ENCODE peak calls at places on chromosomes 3 and 15, in four cellular contexts. One of them, this sample, is unnamed.

GRCh38 chr15:99508807-99509311 is 56.9 kb upstream of the MEF2A start:
- DNase-seq in foreskin keratinocyte: no peak
- DNase-seq in HTR-8/SVneo: no peak
- DNase-seq in psoas muscle: no peak
- DNase-seq in this sample: no peak

GRCh38 chr3:98545940-98546339 is 14.2 kb downstream of the GPR15 start:
- DNase-seq in foreskin keratinocyte: no peak
- DNase-seq in HTR-8/SVneo: no peak
- DNase-seq in psoas muscle: no peak
- DNase-seq in this sample: no peak

GRCh38 chr15:85520650-85521049 is 140.2 kb downstream of the AKAP13 start:
- DNase-seq in foreskin keratinocyte: no peak
- DNase-seq in HTR-8/SVneo: no peak
- DNase-seq in psoas muscle: no peak
- DNase-seq in this sample: no peak

GRCh38 chr3:52339612-52340011 is 23.5 kb downstream of the DNAH1 start:
- DNase-seq in psoas muscle: no peak
- DNase-seq in foreskin keratinocyte: peak
- DNase-seq in HTR-8/SVneo: peak
- DNase-seq in this sample: no peak

GRCh38 chr15:77546050-77546501 is 86.6 kb downstream of the LINGO1 start:
- DNase-seq in foreskin keratinocyte: peak
- DNase-seq in HTR-8/SVneo: peak
- DNase-seq in psoas muscle: no peak
- DNase-seq in this sample: no peak

GRCh38 chr15:36863551-36863950 is 236.8 kb downstream of the MEIS2 start:
- DNase-seq in HTR-8/SVneo: no peak
- DNase-seq in psoas muscle: no peak
- DNase-seq in foreskin keratinocyte: no peak
- DNase-seq in this sample: no peak

GRCh38 chr3:10602769-10603768 is 97.7 kb upstream of the ATP2B2 start:
- DNase-seq in psoas muscle: no peak
- DNase-seq in HTR-8/SVneo: no peak
- DNase-seq in foreskin keratinocyte: no peak
- DNase-seq in this sample: no peak

GRCh38 chr3:13397316-13397715 is 22.8 kb downstream of the NUP210 start:
- DNase-seq in foreskin keratinocyte: no peak
- DNase-seq in HTR-8/SVneo: no peak
- DNase-seq in psoas muscle: no peak
- DNase-seq in this sample: peak

GRCh38 chr3:186166036-186166435 is 57.1 kb upstream of the ETV5 start:
- DNase-seq in foreskin keratinocyte: no peak
- DNase-seq in psoas muscle: no peak
- DNase-seq in HTR-8/SVneo: no peak
- DNase-seq in this sample: no peak

GRCh38 chr3:50588759-50589433 is 19.6 kb downstream of the HEMK1 start:
- DNase-seq in psoas muscle: no peak
- DNase-seq in HTR-8/SVneo: no peak
- DNase-seq in foreskin keratinocyte: no peak
- DNase-seq in this sample: no peak

GRCh38 chr3:13853256-13853977 is 26.5 kb downstream of the WNT7A start:
- DNase-seq in psoas muscle: no peak
- DNase-seq in HTR-8/SVneo: no peak
- DNase-seq in foreskin keratinocyte: no peak
- DNase-seq in this sample: no peak

GRCh38 chr3:129942296-129942695 is 32.2 kb upstream of the TRH start:
- DNase-seq in psoas muscle: peak
- DNase-seq in HTR-8/SVneo: peak
- DNase-seq in foreskin keratinocyte: no peak
- DNase-seq in this sample: no peak

GRCh38 chr15:69200773-69201745 is 40.6 kb downstream of the GLCE start:
- DNase-seq in psoas muscle: no peak
- DNase-seq in foreskin keratinocyte: no peak
- DNase-seq in HTR-8/SVneo: no peak
- DNase-seq in this sample: no peak

GRCh38 chr3:54917172-54917571 is 10.7 kb downstream of the LRTM1 start:
- DNase-seq in psoas muscle: no peak
- DNase-seq in HTR-8/SVneo: no peak
- DNase-seq in foreskin keratinocyte: peak
- DNase-seq in this sample: no peak

GRCh38 chr3:195142519-195142918 is 128.4 kb downstream of the XXYLT1 start:
- DNase-seq in psoas muscle: no peak
- DNase-seq in HTR-8/SVneo: no peak
- DNase-seq in foreskin keratinocyte: no peak
- DNase-seq in this sample: no peak

GRCh38 chr3:184676927-184677326 is 34.9 kb downstream of the MAGEF1 start:
- DNase-seq in HTR-8/SVneo: no peak
- DNase-seq in foreskin keratinocyte: no peak
- DNase-seq in psoas muscle: no peak
- DNase-seq in this sample: no peak

GRCh38 chr3:98600412-98601095 is 7.1 kb upstream of the CPOX start:
- DNase-seq in foreskin keratinocyte: no peak
- DNase-seq in psoas muscle: no peak
- DNase-seq in HTR-8/SVneo: no peak
- DNase-seq in this sample: no peak

GRCh38 chr3:159804726-159805410 is 183.8 kb upstream of the IL12A start:
- DNase-seq in foreskin keratinocyte: peak
- DNase-seq in psoas muscle: peak
- DNase-seq in HTR-8/SVneo: peak
- DNase-seq in this sample: peak

GRCh38 chr15:36970522-36970921 is 129.8 kb downstream of the MEIS2 start:
- DNase-seq in foreskin keratinocyte: no peak
- DNase-seq in HTR-8/SVneo: no peak
- DNase-seq in psoas muscle: no peak
- DNase-seq in this sample: no peak

GRCh38 chr3:13277860-13278531 is 142.1 kb downstream of the NUP210 start:
- DNase-seq in foreskin keratinocyte: no peak
- DNase-seq in psoas muscle: no peak
- DNase-seq in HTR-8/SVneo: peak
- DNase-seq in this sample: peak

GRCh38 chr15:57559875-57560274 is 31.8 kb upstream of the MYZAP start:
- DNase-seq in psoas muscle: peak
- DNase-seq in foreskin keratinocyte: peak
- DNase-seq in HTR-8/SVneo: peak
- DNase-seq in this sample: no peak

GRCh38 chr3:115960799-115961198 is 337.5 kb downstream of the GAP43 start:
- DNase-seq in HTR-8/SVneo: no peak
- DNase-seq in foreskin keratinocyte: no peak
- DNase-seq in psoas muscle: no peak
- DNase-seq in this sample: no peak

GRCh38 chr3:115092220-115092791 is 54.8 kb downstream of the ZBTB20 start:
- DNase-seq in HTR-8/SVneo: peak
- DNase-seq in foreskin keratinocyte: peak
- DNase-seq in psoas muscle: peak
- DNase-seq in this sample: peak

GRCh38 chr3:39809181-39809994 is at the start of gene MYRIP:
- DNase-seq in HTR-8/SVneo: no peak
- DNase-seq in foreskin keratinocyte: no peak
- DNase-seq in psoas muscle: peak
- DNase-seq in this sample: peak

GRCh38 chr3:188000361-188000861 is 153.5 kb upstream of the LPP start:
- DNase-seq in HTR-8/SVneo: no peak
- DNase-seq in foreskin keratinocyte: no peak
- DNase-seq in psoas muscle: no peak
- DNase-seq in this sample: peak

GRCh38 chr3:179732661-179733348 is 80.0 kb downstream of the USP13 start:
- DNase-seq in psoas muscle: peak
- DNase-seq in foreskin keratinocyte: no peak
- DNase-seq in HTR-8/SVneo: no peak
- DNase-seq in this sample: peak

GRCh38 chr3:142649996-142650693 is 54.0 kb downstream of the PLS1 start:
- DNase-seq in foreskin keratinocyte: no peak
- DNase-seq in psoas muscle: no peak
- DNase-seq in HTR-8/SVneo: no peak
- DNase-seq in this sample: no peak

GRCh38 chr3:28386049-28386448 is 37.4 kb upstream of the AZI2 start:
- DNase-seq in psoas muscle: no peak
- DNase-seq in foreskin keratinocyte: no peak
- DNase-seq in HTR-8/SVneo: no peak
- DNase-seq in this sample: no peak

GRCh38 chr3:155184027-155184426 is 103.9 kb downstream of the MME start:
- DNase-seq in psoas muscle: no peak
- DNase-seq in HTR-8/SVneo: no peak
- DNase-seq in foreskin keratinocyte: no peak
- DNase-seq in this sample: no peak

GRCh38 chr3:175386630-175387029 is 527.5 kb downstream of the NAALADL2 start:
- DNase-seq in psoas muscle: no peak
- DNase-seq in HTR-8/SVneo: peak
- DNase-seq in foreskin keratinocyte: peak
- DNase-seq in this sample: no peak

GRCh38 chr3:72348357-72348756 is 499.9 kb downstream of the SHQ1 start:
- DNase-seq in foreskin keratinocyte: no peak
- DNase-seq in HTR-8/SVneo: no peak
- DNase-seq in psoas muscle: no peak
- DNase-seq in this sample: no peak

GRCh38 chr3:58568572-58569286 is 8.5 kb downstream of the FAM107A start:
- DNase-seq in foreskin keratinocyte: peak
- DNase-seq in psoas muscle: peak
- DNase-seq in HTR-8/SVneo: peak
- DNase-seq in this sample: peak